ENCODE peak calls at places on chromosomes 16 and 17, in five cellular contexts. P is prostate gland, G is stomach, U is transverse colon, J is spleen. X is an unnamed sample.
A peak's percentile ranks its signal among the peaks of the same experiment; 100 is the strongest.

GRCh38 chr17:79874329-79874981 is 35.2 kb upstream of the CBX4 start:
- DNase-seq in G (no peak), P (no peak), U (no peak), J (peak; percentile 17), X (no peak)

GRCh38 chr17:82301916-82302497 is 15.4 kb downstream of the CD7 start:
- DNase-seq in P (no peak), J (peak; percentile 87), U (peak; percentile 47), G (no peak), X (peak; percentile 65)

GRCh38 chr16:9114842-9115241 is 23.4 kb downstream of the HAPSTR1 start:
- DNase-seq in J (no peak), P (no peak), G (no peak), U (no peak), X (no peak)

GRCh38 chr17:45702666-45703266 is 81.4 kb upstream of the CRHR1 start:
- DNase-seq in P (no peak), U (no peak), G (no peak), J (no peak), X (no peak)

GRCh38 chr17:61196302-61196704 is 203.3 kb upstream of the TBX2 start:
- DNase-seq in P (no peak), U (no peak), G (no peak), J (no peak), X (no peak)

GRCh38 chr17:59451706-59452105 is 113.7 kb upstream of the DHX40 start:
- DNase-seq in G (no peak), P (no peak), U (no peak), J (no peak), X (no peak)

GRCh38 chr17:79420318-79421243 is 190.3 kb downstream of the RBFOX3 start:
- DNase-seq in P (no peak), G (no peak), J (no peak), U (no peak), X (no peak)

GRCh38 chr16:66503030-66503429 is 46.9 kb downstream of the TK2 start:
- DNase-seq in U (no peak), P (peak; percentile 60), J (no peak), G (no peak), X (peak; percentile 65)

GRCh38 chr17:46851029-46851741 is at the start of gene WNT9B:
- DNase-seq in U (peak; percentile 75), P (peak; percentile 30), G (peak; percentile 57), J (no peak), X (no peak)

GRCh38 chr17:66843606-66844005 is 8.7 kb downstream of the CACNG5 start:
- DNase-seq in G (no peak), U (no peak), J (no peak), P (no peak), X (no peak)

GRCh38 chr16:11413907-11414595 is 68.8 kb downstream of the RMI2 start:
- DNase-seq in P (no peak), U (no peak), J (no peak), G (no peak), X (no peak)
- H3K4me1 ChIP-seq in P (no peaks in the 10 kb centered on the region), U (no peaks in the 10 kb centered on the region), J (peaks cover 3% of the 10 kb centered on the region), G (no peaks in the 10 kb centered on the region), X (no peaks in the 10 kb centered on the region)

DNA sequence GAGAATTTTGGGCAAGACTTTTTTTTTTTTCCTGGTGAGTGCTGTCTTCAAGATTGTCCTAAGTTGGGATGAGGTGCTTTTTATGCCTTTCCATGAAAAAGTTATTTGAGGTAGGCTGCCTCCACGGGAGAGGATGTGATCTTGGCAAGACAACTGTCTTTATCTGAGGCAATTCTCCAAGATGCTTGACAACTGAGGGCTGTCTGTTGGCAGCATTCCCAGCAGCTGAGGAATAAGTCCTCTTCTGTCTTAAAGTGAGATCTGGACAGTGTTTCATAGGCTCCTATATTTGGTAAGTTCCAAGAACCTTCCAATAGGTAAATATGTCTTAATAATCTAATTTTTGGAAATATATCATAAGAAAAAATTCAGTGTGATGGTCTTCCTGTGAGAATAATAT is 662.0 kb downstream of the CDH11 start:
- DNase-seq in U (no peak), P (no peak), G (peak; percentile 25), J (no peak), X (no peak)
- TF ChIP-seq POLR2AphosphoS5 in U (no peak), P (no peak), G (no peak), J (no peak), X (no peak)

GRCh38 chr17:21005367-21005766 is 37.4 kb downstream of the USP22 start:
- DNase-seq in G (no peak), J (peak; percentile 42), U (no peak), P (no peak), X (no peak)
- H3K4me1 ChIP-seq in G (peaks cover 22% of the 10 kb centered on the region), J (peaks cover 40% of the 10 kb centered on the region), U (peaks cover 9% of the 10 kb centered on the region), P (no peaks in the 10 kb centered on the region), X (no peaks in the 10 kb centered on the region)

GRCh38 chr17:1490643-1491405 is 1.7 kb downstream of the MYO1C start:
- DNase-seq in J (peak; percentile 94), G (peak; percentile 68), U (peak; percentile 84), P (peak; percentile 55), X (peak; percentile 83)
- TF ChIP-seq POLR2AphosphoS5 in J (peak; percentile 87), G (no peak), U (peak; percentile 67), P (peak; percentile 50), X (peak; percentile 59)

GRCh38 chr16:69324585-69325253 is 5.7 kb downstream of the PDF start:
- DNase-seq in U (no peak), J (peak; percentile 40), P (no peak), G (no peak), X (no peak)

GRCh38 chr16:69322343-69322742 is 8.0 kb downstream of the PDF start:
- DNase-seq in P (no peak), G (no peak), J (peak; percentile 58), U (no peak), X (no peak)

GRCh38 chr16:69324013-69324531 is 6.3 kb downstream of the PDF start:
- DNase-seq in J (peak; percentile 73), U (peak; percentile 65), G (peak; percentile 76), P (peak; percentile 37), X (no peak)

GRCh38 chr16:69321080-69321479 is 9.3 kb downstream of the PDF start:
- DNase-seq in G (no peak), U (no peak), J (peak; percentile 60), P (no peak), X (peak; percentile 44)

DNA sequence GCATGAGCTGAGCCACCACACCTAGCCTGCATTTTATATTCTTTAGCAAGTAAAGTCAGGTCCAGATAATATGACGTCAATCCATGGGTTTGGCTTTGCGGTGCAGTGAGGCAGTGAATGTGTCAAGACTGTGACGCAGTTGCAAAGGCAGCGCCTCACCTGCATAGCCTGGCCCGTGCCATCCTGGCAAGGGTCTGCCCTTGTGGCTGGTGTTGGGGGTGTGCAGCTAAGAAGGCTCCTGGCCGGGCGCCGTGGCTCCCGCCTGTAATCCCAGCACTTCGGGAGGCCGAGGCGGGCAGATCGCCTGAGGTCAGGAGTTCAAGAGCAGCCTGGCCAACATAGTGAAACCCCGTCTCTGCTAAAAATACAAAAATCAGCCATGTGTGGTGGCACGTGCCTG is 7.0 kb downstream of the PDF start:
- DNase-seq in U (no peak), G (no peak), J (peak; percentile 58), P (no peak), X (no peak)
- H3K4me1 ChIP-seq in U (peaks cover 3% of the 10 kb centered on the region), G (peaks cover 20% of the 10 kb centered on the region), J (peaks cover 44% of the 10 kb centered on the region), P (peaks cover 3% of the 10 kb centered on the region), X (peaks cover 30% of the 10 kb centered on the region)